ENCODE peak calls at places on chromosomes 7 and 10, in seven cellular contexts. V, H, T, E, K, M and F are unnamed samples.

GRCh38 chr7:41979834-41980307 is 257.1 kb downstream of the GLI3 start:
- DNase-seq in V (no peak), H (no peak), T (no peak), E (peak), K (peak), M (peak), F (peak)

GRCh38 chr10:68155615-68156205 is 46.4 kb downstream of the MYPN start:
- DNase-seq in V (no peak), H (no peak), T (no peak), E (no peak), K (no peak), M (peak), F (no peak)

GRCh38 chr7:147013820-147014219 is 897.2 kb downstream of the CNTNAP2 start:
- DNase-seq in V (no peak), H (no peak), T (no peak), E (no peak), K (no peak), M (no peak), F (no peak)

GRCh38 chr7:123609883-123610239 is 8.2 kb downstream of the ASB15 start:
- DNase-seq in V (no peak), H (no peak), T (no peak), E (no peak), K (no peak), M (no peak), F (no peak)

GRCh38 chr7:8260871-8261707 is 878 bp downstream of the ICA1 start:
- DNase-seq in V (peak), H (peak), T (no peak), E (peak), K (peak), M (no peak), F (peak)

GRCh38 chr7:8511810-8512209 is 78.4 kb downstream of the NXPH1 start:
- DNase-seq in V (no peak), H (no peak), T (peak), E (no peak), K (no peak), M (no peak), F (no peak)

GRCh38 chr7:37526623-37527022 is 78.0 kb upstream of the ELMO1 start:
- DNase-seq in V (no peak), H (no peak), T (no peak), E (no peak), K (no peak), M (peak), F (no peak)

GRCh38 chr7:95817846-95818245 is 45.5 kb downstream of the DYNC1I1 start:
- DNase-seq in V (no peak), H (no peak), T (no peak), E (no peak), K (no peak), M (no peak), F (no peak)

GRCh38 chr7:107742678-107743566 is 1.0 kb upstream of the CBLL1 start:
- DNase-seq in V (peak), H (no peak), T (no peak), E (peak), K (peak), M (no peak), F (no peak)

GRCh38 chr7:139931190-139932007 is 102.3 kb downstream of the TBXAS1 start:
- DNase-seq in V (no peak), H (no peak), T (no peak), E (no peak), K (no peak), M (no peak), F (peak)

GRCh38 chr10:120600871-120601644 is 144.0 kb downstream of the PLPP4 start:
- DNase-seq in V (no peak), H (no peak), T (no peak), E (peak), K (peak), M (no peak), F (peak)

GRCh38 chr7:40583653-40584424 is 449.0 kb downstream of the SUGCT start:
- DNase-seq in V (no peak), H (no peak), T (peak), E (no peak), K (no peak), M (peak), F (no peak)

GRCh38 chr10:132841254-132841975 is 55.5 kb upstream of the NKX6-2 start:
- DNase-seq in V (peak), H (no peak), T (no peak), E (no peak), K (no peak), M (no peak), F (no peak)

GRCh38 chr10:58590152-58590551 is 77.5 kb downstream of the BICC1 start:
- DNase-seq in V (no peak), H (peak), T (no peak), E (peak), K (no peak), M (peak), F (no peak)

GRCh38 chr10:20466731-20467130 is 430.4 kb downstream of the NEBL start:
- DNase-seq in V (no peak), H (no peak), T (no peak), E (no peak), K (no peak), M (peak), F (no peak)

GRCh38 chr7:33862946-33863814 is 42.2 kb upstream of the BMPER start:
- DNase-seq in V (peak), H (no peak), T (no peak), E (no peak), K (no peak), M (no peak), F (no peak)

GRCh38 chr10:97037365-97038361 is 148.1 kb downstream of the SLIT1 start:
- DNase-seq in V (peak), H (peak), T (peak), E (peak), K (peak), M (peak), F (peak)

GRCh38 chr10:86313621-86314041 is 53.0 kb downstream of the GRID1 start:
- DNase-seq in V (peak), H (no peak), T (no peak), E (no peak), K (no peak), M (no peak), F (no peak)

GRCh38 chr7:31066516-31067130 is 14.5 kb downstream of the ADCYAP1R1 start:
- DNase-seq in V (no peak), H (no peak), T (no peak), E (no peak), K (no peak), M (no peak), F (no peak)

GRCh38 chr7:30852360-30852709 is 59.3 kb upstream of the AQP1 start:
- DNase-seq in V (no peak), H (no peak), T (no peak), E (no peak), K (no peak), M (no peak), F (no peak)

GRCh38 chr10:116207180-116207579 is 65.8 kb downstream of the GFRA1 start:
- DNase-seq in V (no peak), H (no peak), T (no peak), E (no peak), K (no peak), M (no peak), F (no peak)

GRCh38 chr7:672891-673290 is 53.6 kb upstream of the DNAAF5 start:
- DNase-seq in V (no peak), H (no peak), T (no peak), E (no peak), K (no peak), M (no peak), F (no peak)

GRCh38 chr7:47454066-47454950 is 127.6 kb downstream of the TNS3 start:
- DNase-seq in V (peak), H (no peak), T (no peak), E (no peak), K (no peak), M (peak), F (no peak)

GRCh38 chr10:97532935-97533671 is 34.4 kb downstream of the UBTD1 start:
- DNase-seq in V (no peak), H (no peak), T (no peak), E (no peak), K (peak), M (peak), F (no peak)

GRCh38 chr10:70809726-70810125 is 6.0 kb upstream of the SGPL1 start:
- DNase-seq in V (no peak), H (no peak), T (no peak), E (no peak), K (no peak), M (no peak), F (no peak)

GRCh38 chr10:30783939-30784500 is 154.5 kb upstream of the LYZL2 start:
- DNase-seq in V (peak), H (no peak), T (peak), E (peak), K (peak), M (peak), F (peak)

GRCh38 chr7:136275794-136276193 is 298.6 kb upstream of the MTPN start:
- DNase-seq in V (no peak), H (no peak), T (no peak), E (no peak), K (no peak), M (peak), F (no peak)

GRCh38 chr7:137874390-137874789 is 27.6 kb upstream of the DGKI start:
- DNase-seq in V (no peak), H (no peak), T (no peak), E (peak), K (no peak), M (peak), F (no peak)

GRCh38 chr7:99766484-99767099 is 17.4 kb downstream of the CYP3A4 start:
- DNase-seq in V (no peak), H (no peak), T (no peak), E (no peak), K (no peak), M (no peak), F (no peak)

GRCh38 chr7:140656548-140657515 is 15.9 kb upstream of the ADCK2 start:
- DNase-seq in V (peak), H (no peak), T (no peak), E (peak), K (no peak), M (no peak), F (peak)

GRCh38 chr7:29177963-29178612 is 16.5 kb upstream of the CHN2 start:
- DNase-seq in V (peak), H (no peak), T (peak), E (peak), K (no peak), M (peak), F (peak)

GRCh38 chr7:102322202-102322715 is 34.0 kb downstream of the SPDYE6 start:
- DNase-seq in V (peak), H (no peak), T (peak), E (no peak), K (no peak), M (peak), F (no peak)

GRCh38 chr7:102321351-102322201 is 34.7 kb downstream of the SPDYE6 start:
- DNase-seq in V (peak), H (no peak), T (peak), E (peak), K (peak), M (no peak), F (peak)

GRCh38 chr7:102323914-102324195 is 32.4 kb downstream of the SPDYE6 start:
- DNase-seq in V (peak), H (no peak), T (no peak), E (no peak), K (no peak), M (no peak), F (no peak)

GRCh38 chr7:102331536-102332275 is 24.5 kb downstream of the SPDYE6 start:
- DNase-seq in V (peak), H (no peak), T (no peak), E (no peak), K (no peak), M (no peak), F (no peak)

DNA sequence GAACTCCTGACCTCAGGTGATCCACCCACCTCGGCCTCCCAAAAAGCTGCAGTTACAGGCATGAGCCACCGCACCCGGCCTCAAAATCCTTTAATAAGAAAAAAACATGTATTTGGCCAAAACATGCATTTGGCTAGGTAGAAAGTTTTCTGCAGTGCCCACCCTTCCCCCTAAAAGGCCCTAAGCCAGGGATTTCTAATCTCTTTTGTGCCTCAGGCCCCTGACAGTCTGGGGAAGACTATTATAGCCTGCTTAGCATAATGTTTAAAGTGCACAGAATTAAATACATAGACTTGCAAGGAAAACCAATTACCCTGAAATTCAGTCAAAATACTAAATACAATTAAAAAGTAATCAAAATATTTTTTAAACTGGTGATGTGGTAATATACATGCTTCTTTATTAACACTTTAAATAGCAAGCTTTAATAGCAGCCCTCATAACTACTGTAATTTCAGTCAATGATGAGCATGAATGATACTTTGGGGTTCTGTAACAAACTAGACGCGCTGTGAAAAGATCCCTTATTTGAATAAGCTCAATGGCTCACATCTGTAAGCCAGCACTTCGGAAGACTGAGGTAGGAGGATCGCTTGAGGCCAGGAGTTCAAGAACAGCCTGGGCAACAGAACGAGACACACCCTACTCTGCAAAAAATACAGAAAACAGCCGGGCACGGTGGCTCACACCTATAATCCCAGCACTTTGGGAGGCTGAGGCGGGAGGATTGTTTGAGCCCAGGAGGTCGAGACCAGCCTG is 29.9 kb downstream of the SPDYE6 start:
- DNase-seq in V (peak), H (no peak), T (no peak), E (no peak), K (no peak), M (no peak), F (no peak)
- TF ChIP-seq CTCF in V (no peak), H (no peak), T (no peak), E (no peak), K (no peak), M (no peak), F (no peak)

GRCh38 chr10:90859321-90859751 is 1.5 kb upstream of the HTR7 start:
- DNase-seq in V (no peak), H (no peak), T (no peak), E (no peak), K (no peak), M (peak), F (no peak)
- TF ChIP-seq CTCF in V (no peak), H (no peak), T (no peak), E (no peak), K (no peak), M (no peak), F (no peak)

DNA sequence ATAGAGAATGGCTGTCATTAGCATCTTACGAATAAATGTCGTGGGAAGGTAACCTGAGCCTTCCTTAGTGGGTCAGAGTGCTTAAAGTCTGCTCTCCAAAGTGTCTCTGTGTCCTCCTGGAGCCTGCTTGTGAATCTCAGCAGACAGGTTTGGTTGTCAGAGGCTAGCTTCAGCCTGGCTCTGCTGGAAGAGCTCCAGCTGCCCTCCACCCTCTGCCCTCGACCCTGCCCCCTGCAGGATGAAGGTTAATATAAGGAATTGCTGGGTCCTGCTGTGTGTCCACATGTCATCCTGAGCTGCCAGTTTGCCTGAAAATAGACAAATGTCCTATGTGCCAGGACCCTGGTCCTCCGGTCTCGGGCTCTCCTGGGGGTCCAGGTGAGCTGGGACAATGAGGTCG is 33.5 kb downstream of the FAM241B start:
- DNase-seq in V (no peak), H (no peak), T (no peak), E (no peak), K (peak), M (no peak), F (peak)
- TF ChIP-seq CTCF in V (no peak), H (peak), T (no peak), E (no peak), K (peak), M (no peak), F (no peak)

GRCh38 chr7:144656960-144657359 is 178.9 kb downstream of the TPK1 start:
- DNase-seq in V (no peak), H (no peak), T (no peak), E (no peak), K (no peak), M (no peak), F (peak)
- TF ChIP-seq CTCF in V (no peak), H (peak), T (no peak), E (no peak), K (no peak), M (no peak), F (no peak)